ENCODE peak calls at places on chromosome 5, in nine cellular contexts. S is IMR-90, Y is astrocyte of the spinal cord, H is PC-9, Z is adrenal gland, X is brain microvascular endothelial cell, I is kidney, U is colonic mucosa, O is lung. L is an unnamed sample.

GRCh38 chr5:3602713-3603502 is 7.3 kb downstream of the IRX1 start:
- DNase-seq in S (no peak), Y (peak; percentile 19), H (no peak), Z (no peak), X (no peak), I (peak; percentile 85), U (no peak), O (peak; percentile 39), L (no peak)

GRCh38 chr5:41083306-41083705 is 12.2 kb upstream of the MROH2B start:
- DNase-seq in S (peak; percentile 37), Y (no peak), H (no peak), Z (no peak), X (no peak), I (no peak), U (no peak), O (no peak), L (no peak)

GRCh38 chr5:38780950-38781349 is 64.9 kb upstream of the OSMR start:
- DNase-seq in S (peak; percentile 66), Y (peak; percentile 83), H (no peak), Z (peak; percentile 72), X (peak; percentile 78), I (no peak), U (peak; percentile 53), O (peak; percentile 74), L (no peak)

GRCh38 chr5:167652690-167653089 is 638.8 kb upstream of the WWC1 start:
- DNase-seq in S (peak; percentile 42), Y (peak; percentile 67), H (no peak), Z (no peak), X (peak; percentile 30), I (no peak), U (no peak), O (no peak), L (no peak)

GRCh38 chr5:176995896-176996767 is 10.4 kb downstream of the UIMC1 start:
- DNase-seq in S (peak; percentile 79), Y (peak; percentile 68), H (no peak), Z (no peak), X (peak; percentile 9), I (no peak), U (no peak), O (no peak), L (peak; percentile 46)

GRCh38 chr5:54820346-54820745 is 165.0 kb downstream of the ESM1 start:
- DNase-seq in S (peak; percentile 62), Y (peak; percentile 38), H (no peak), Z (no peak), X (no peak), I (no peak), U (no peak), O (no peak), L (no peak)

GRCh38 chr5:51389326-51389581 is 6.0 kb downstream of the ISL1 start:
- DNase-seq in S (no peak), Y (no peak), H (no peak), Z (no peak), X (no peak), I (no peak), U (no peak), O (no peak), L (no peak)

GRCh38 chr5:177600458-177601018 is 606 bp downstream of the B4GALT7 start:
- DNase-seq in S (peak; percentile 54), Y (peak; percentile 13), H (no peak), Z (peak; percentile 32), X (peak; percentile 28), I (no peak), U (no peak), O (no peak), L (peak; percentile 36)

GRCh38 chr5:152883061-152883460 is 478.0 kb upstream of the NMUR2 start:
- DNase-seq in S (no peak), Y (no peak), H (no peak), Z (no peak), X (no peak), I (no peak), U (no peak), O (no peak), L (no peak)

GRCh38 chr5:56302027-56302426 is 68.9 kb upstream of the ANKRD55 start:
- DNase-seq in S (peak; percentile 58), Y (peak; percentile 41), H (no peak), Z (no peak), X (no peak), I (no peak), U (no peak), O (no peak), L (no peak)

GRCh38 chr5:72441861-72442540 is 65.2 kb downstream of the ZNF366 start:
- DNase-seq in S (peak; percentile 97), Y (peak; percentile 94), H (peak; percentile 43), Z (no peak), X (peak; percentile 92), I (no peak), U (no peak), O (no peak), L (no peak)

GRCh38 chr5:121273818-121274433 is 577.8 kb upstream of the FTMT start:
- DNase-seq in S (peak; percentile 93), Y (peak; percentile 78), H (peak; percentile 87), Z (no peak), X (peak; percentile 88), I (no peak), U (no peak), O (no peak), L (no peak)

GRCh38 chr5:141832131-141832530 is 46.1 kb downstream of the PCDH1 start:
- DNase-seq in S (no peak), Y (no peak), H (no peak), Z (no peak), X (no peak), I (no peak), U (no peak), O (no peak), L (no peak)

GRCh38 chr5:73447234-73448071 is 1.1 kb downstream of the FOXD1 start:
- DNase-seq in S (peak; percentile 75), Y (peak; percentile 74), H (peak; percentile 43), Z (no peak), X (peak; percentile 51), I (peak; percentile 86), U (peak; percentile 38), O (no peak), L (peak; percentile 47)

GRCh38 chr5:171695804-171696203 is 89.8 kb upstream of the SMIM23 start:
- DNase-seq in S (no peak), Y (no peak), H (no peak), Z (no peak), X (no peak), I (no peak), U (no peak), O (no peak), L (no peak)

GRCh38 chr5:6634327-6634713 is 1.1 kb downstream of the SRD5A1 start:
- DNase-seq in S (no peak), Y (peak; percentile 23), H (no peak), Z (no peak), X (no peak), I (no peak), U (no peak), O (no peak), L (peak; percentile 35)

GRCh38 chr5:10630126-10630525 is 66.3 kb downstream of the ANKRD33B start:
- DNase-seq in S (no peak), Y (no peak), H (no peak), Z (no peak), X (no peak), I (no peak), U (no peak), O (no peak), L (no peak)

GRCh38 chr5:172502969-172503368 is 48.6 kb upstream of the SH3PXD2B start:
- DNase-seq in S (no peak), Y (no peak), H (no peak), Z (no peak), X (no peak), I (no peak), U (peak; percentile 18), O (no peak), L (peak; percentile 15)

GRCh38 chr5:132500931-132501628 is 10.5 kb upstream of the IRF1 start:
- DNase-seq in S (peak; percentile 55), Y (peak; percentile 53), H (no peak), Z (peak; percentile 43), X (no peak), I (peak; percentile 84), U (peak; percentile 89), O (peak; percentile 68), L (peak; percentile 92)

GRCh38 chr5:95068303-95068702 is 216.6 kb downstream of the MCTP1 start:
- DNase-seq in S (no peak), Y (no peak), H (no peak), Z (no peak), X (no peak), I (no peak), U (no peak), O (no peak), L (no peak)

GRCh38 chr5:56639491-56639890 is 175.9 kb upstream of the MAP3K1 start:
- DNase-seq in S (no peak), Y (no peak), H (no peak), Z (no peak), X (no peak), I (no peak), U (no peak), O (no peak), L (no peak)

GRCh38 chr5:42638972-42639371 is 117.6 kb upstream of the CCDC152 start:
- DNase-seq in S (no peak), Y (no peak), H (no peak), Z (no peak), X (no peak), I (no peak), U (no peak), O (no peak), L (no peak)
- TF ChIP-seq CTCF in S (no peak), Y (no peak), H (no peak), Z (no peak), X (no peak), I (no peak), U (no peak), O (no peak), L (no peak)

GRCh38 chr5:140547508-140548299 is at the start of gene EIF4EBP3:
- DNase-seq in S (peak; percentile 95), Y (peak; percentile 95), H (no peak), Z (peak; percentile 99), X (peak; percentile 97), I (peak; percentile 99), U (peak; percentile 98), O (peak; percentile 96), L (peak; percentile 90)
- H3K4me3 ChIP-seq in S (no peak within 1 kb of the TSS), Y (peak within 1 kb of the TSS; percentile 36), H (no peak within 1 kb of the TSS), Z (peak within 1 kb of the TSS; percentile 33), X (peak within 1 kb of the TSS; percentile 48), I (peak within 1 kb of the TSS; percentile 68), U (peak within 1 kb of the TSS; percentile 32), O (peak within 1 kb of the TSS; percentile 44), L (peak within 1 kb of the TSS; percentile 55)

DNA sequence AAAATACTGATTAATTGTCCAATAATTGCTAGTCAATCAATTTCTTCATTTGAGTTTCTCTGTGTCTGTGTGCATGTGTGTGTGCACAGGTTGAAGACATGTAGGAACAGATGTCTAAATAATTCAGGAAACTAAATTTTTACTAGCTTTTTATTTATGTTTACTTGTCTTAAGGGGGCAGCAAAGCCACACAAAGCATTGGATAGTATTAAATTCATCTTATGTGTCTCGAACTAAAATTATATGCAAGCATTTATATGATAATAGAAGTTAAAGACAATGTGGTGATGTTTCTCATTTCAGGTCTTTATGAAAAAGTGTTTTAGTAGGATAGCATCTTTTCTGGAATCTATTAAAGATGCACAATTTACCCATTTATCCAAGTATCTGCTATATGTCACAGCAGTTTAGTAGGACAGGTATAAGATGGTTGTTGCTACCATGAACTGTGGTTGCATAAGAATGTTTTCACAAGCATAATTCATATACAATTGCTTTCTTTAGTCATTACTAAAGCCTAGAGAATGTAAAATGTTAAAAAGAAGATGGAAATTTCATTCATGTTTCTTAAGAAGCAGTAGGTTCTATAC is 784.6 kb upstream of the NUDT12 start:
- DNase-seq in S (peak; percentile 38), Y (peak; percentile 48), H (no peak), Z (no peak), X (peak; percentile 22), I (no peak), U (no peak), O (no peak), L (peak; percentile 54)
- TF ChIP-seq CTCF in S (peak; percentile 47), Y (peak; percentile 20), H (peak; percentile 68), Z (peak; percentile 40), X (peak; percentile 20), I (no peak), U (no peak), O (no peak), L (peak; percentile 23)

GRCh38 chr5:45779874-45780671 is 83.9 kb upstream of the HCN1 start:
- DNase-seq in S (no peak), Y (no peak), H (no peak), Z (no peak), X (no peak), I (no peak), U (no peak), O (no peak), L (no peak)
- H3K4me3 ChIP-seq in S (no peak overlapping the region), Y (no peak overlapping the region), H (no peak overlapping the region), Z (no peak overlapping the region), X (no peak overlapping the region), I (no peak overlapping the region), U (no peak overlapping the region), O (no peak overlapping the region), L (no peak overlapping the region)

L was measured in GM12865.